ENCODE peak calls at places on chromosomes 3 and 15, in four cellular contexts. Z is H1, U is HCT116, H is K562. M is an unnamed sample.

GRCh38 chr15:49045691-49046112 is 544 bp downstream of the SECISBP2L start:
- DNase-seq in Z (no peak), U (no peak), H (peak), M (peak)

GRCh38 chr3:107794664-107795443 is 272.1 kb downstream of the BBX start:
- DNase-seq in Z (no peak), U (no peak), H (no peak), M (no peak)

GRCh38 chr3:156750191-156750873 is 75.8 kb upstream of the LEKR1 start:
- DNase-seq in Z (no peak), U (no peak), H (no peak), M (no peak)

GRCh38 chr15:98126326-98127090 is 166.0 kb downstream of the ARRDC4 start:
- DNase-seq in Z (no peak), U (no peak), H (no peak), M (no peak)

GRCh38 chr3:13019243-13019701 is 54.0 kb downstream of the IQSEC1 start:
- DNase-seq in Z (peak), U (no peak), H (peak), M (no peak)

GRCh38 chr3:105402287-105402801 is 35.6 kb downstream of the ALCAM start:
- DNase-seq in Z (no peak), U (peak), H (no peak), M (no peak)

GRCh38 chr3:46936733-46937250 is 39.8 kb downstream of the CCDC12 start:
- DNase-seq in Z (no peak), U (no peak), H (no peak), M (no peak)

GRCh38 chr3:110343376-110343775 is 728.2 kb upstream of the NECTIN3 start:
- DNase-seq in Z (no peak), U (peak), H (no peak), M (no peak)

GRCh38 chr15:68080783-68081182 is 26.7 kb downstream of the PIAS1 start:
- DNase-seq in Z (no peak), U (no peak), H (no peak), M (no peak)

GRCh38 chr15:39873978-39874377 is 46.1 kb downstream of the GPR176 start:
- DNase-seq in Z (no peak), U (no peak), H (no peak), M (no peak)

GRCh38 chr3:30681276-30682211 is 75.1 kb downstream of the TGFBR2 start:
- DNase-seq in Z (no peak), U (no peak), H (no peak), M (no peak)

GRCh38 chr15:101522621-101523559 is 33.4 kb upstream of the PCSK6 start:
- DNase-seq in Z (peak), U (no peak), H (no peak), M (no peak)

GRCh38 chr3:159806412-159806811 is 182.2 kb upstream of the IL12A start:
- DNase-seq in Z (no peak), U (no peak), H (no peak), M (no peak)

GRCh38 chr3:128867200-128868125 is 12.0 kb upstream of the ACAD9 start:
- DNase-seq in Z (no peak), U (no peak), H (no peak), M (no peak)

GRCh38 chr3:79154861-79155260 is 612.9 kb downstream of the ROBO1 start:
- DNase-seq in Z (no peak), U (no peak), H (no peak), M (no peak)

GRCh38 chr3:145182196-145182911 is 978.6 kb downstream of the PLOD2 start:
- DNase-seq in Z (no peak), U (no peak), H (no peak), M (no peak)

GRCh38 chr3:99927651-99928390 is 110.2 kb downstream of the CMSS1 start:
- DNase-seq in Z (no peak), U (no peak), H (no peak), M (no peak)

GRCh38 chr3:183193762-183194701 is 31.5 kb upstream of the LAMP3 start:
- DNase-seq in Z (no peak), U (no peak), H (no peak), M (no peak)

GRCh38 chr3:190886945-190887344 is 24.5 kb upstream of the GMNC start:
- DNase-seq in Z (no peak), U (no peak), H (no peak), M (no peak)

GRCh38 chr3:190883141-190883540 is 20.6 kb upstream of the GMNC start:
- DNase-seq in Z (no peak), U (no peak), H (no peak), M (no peak)

DNA sequence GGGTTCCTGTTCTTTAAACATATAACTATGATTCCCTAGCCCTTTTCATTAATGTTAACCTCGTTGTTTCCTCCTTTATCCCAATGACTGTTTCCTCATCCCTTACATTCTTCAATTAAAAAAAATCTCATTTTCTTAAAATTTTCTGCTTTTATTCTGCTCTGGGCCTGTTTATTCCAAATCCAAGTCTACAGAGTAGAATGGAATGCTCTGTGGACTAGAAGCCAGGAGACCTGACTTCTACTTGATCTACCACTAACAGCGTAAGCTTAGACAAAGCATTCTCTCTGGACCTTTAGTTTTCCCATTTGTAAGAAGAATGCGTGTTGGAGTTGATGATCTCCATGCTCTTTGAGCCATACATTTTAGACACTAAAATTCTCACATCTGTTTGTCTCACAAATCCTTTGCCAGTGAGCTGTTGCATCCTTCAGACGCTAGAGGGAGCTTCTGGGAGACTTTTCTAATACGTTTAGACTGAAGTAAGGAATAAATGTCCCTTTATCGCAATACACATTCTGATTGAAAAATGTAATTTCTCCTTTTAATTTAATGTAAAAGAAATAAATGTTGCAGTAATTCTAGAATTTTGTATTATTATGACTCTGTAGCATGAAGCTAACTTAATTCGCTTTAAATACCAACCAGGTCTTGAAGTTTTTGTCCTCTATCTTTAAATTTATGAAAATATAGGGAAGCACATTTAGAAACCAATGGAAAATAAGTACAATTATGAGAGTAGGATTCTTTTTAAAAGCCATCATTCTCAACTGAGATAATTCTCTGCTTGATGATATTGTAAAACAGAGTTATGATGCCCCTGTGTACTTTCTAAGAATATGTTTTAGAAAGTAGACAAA is 21.7 kb upstream of the GMNC start:
- DNase-seq in Z (peak), U (peak), H (peak), M (peak)
- TF ChIP-seq FOSL1 in Z (no peak), U (no peak), H (no peak), M (no peak)

DNA sequence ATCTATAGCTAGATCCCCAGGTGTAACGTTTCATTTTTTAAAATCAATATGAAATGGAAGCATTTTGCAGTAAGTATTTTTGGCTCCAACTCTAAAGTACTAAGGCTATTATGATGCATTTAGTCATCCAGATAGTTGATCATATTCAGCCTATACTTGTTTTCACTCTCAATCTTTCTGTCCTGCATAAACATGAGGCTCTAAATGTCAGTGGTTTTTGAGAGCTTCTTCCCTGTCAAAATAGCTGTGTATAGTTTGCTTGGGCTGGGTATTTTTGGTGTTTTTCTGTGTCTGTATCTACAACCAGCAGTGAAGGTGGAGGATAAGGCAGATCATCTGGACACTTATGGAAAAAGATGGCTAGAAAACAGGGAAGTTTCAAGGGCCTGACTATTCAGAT is 128.0 kb downstream of the LRRN1 start:
- DNase-seq in Z (no peak), U (no peak), H (no peak), M (no peak)
- TF ChIP-seq FOSL1 in Z (no peak), U (no peak), H (no peak), M (no peak)

DNA sequence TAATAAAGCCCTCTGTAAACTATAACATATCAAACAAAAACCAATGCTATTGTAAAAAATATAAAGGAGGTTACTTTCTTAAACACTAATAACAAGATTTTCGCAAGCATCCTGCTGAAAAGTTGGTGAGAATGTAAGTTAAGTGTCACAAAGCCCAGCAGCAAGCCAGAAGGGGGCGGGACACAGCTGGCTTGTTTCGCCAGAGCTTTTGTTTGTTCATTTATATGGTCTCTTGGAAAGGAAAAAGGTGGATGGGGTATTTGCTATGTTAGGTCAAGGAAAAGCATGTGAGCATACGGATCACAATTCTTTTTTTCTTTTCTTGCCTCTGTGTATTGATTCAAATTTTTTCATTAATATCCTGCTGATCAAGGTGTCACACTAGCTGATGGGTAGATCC is 59.9 kb downstream of the HACD2 start:
- DNase-seq in Z (no peak), U (no peak), H (no peak), M (peak)
- TF ChIP-seq FOSL1 in Z (no peak), U (no peak), H (no peak), M (no peak)

GRCh38 chr3:149378420-149379388 is 1.3 kb upstream of the TM4SF1 start:
- DNase-seq in Z (no peak), U (no peak), H (no peak), M (no peak)
- TF ChIP-seq FOSL1 in Z (no peak), U (no peak), H (no peak), M (no peak)

GRCh38 chr3:11583638-11584046 is 60.1 kb downstream of the VGLL4 start:
- DNase-seq in Z (no peak), U (no peak), H (no peak), M (no peak)

GRCh38 chr3:11580645-11581044 is 63.1 kb downstream of the VGLL4 start:
- DNase-seq in Z (no peak), U (no peak), H (no peak), M (no peak)

GRCh38 chr3:11583226-11583625 is 60.5 kb downstream of the VGLL4 start:
- DNase-seq in Z (no peak), U (no peak), H (no peak), M (no peak)

GRCh38 chr3:11582123-11582968 is 61.4 kb downstream of the VGLL4 start:
- DNase-seq in Z (peak), U (no peak), H (no peak), M (no peak)

DNA sequence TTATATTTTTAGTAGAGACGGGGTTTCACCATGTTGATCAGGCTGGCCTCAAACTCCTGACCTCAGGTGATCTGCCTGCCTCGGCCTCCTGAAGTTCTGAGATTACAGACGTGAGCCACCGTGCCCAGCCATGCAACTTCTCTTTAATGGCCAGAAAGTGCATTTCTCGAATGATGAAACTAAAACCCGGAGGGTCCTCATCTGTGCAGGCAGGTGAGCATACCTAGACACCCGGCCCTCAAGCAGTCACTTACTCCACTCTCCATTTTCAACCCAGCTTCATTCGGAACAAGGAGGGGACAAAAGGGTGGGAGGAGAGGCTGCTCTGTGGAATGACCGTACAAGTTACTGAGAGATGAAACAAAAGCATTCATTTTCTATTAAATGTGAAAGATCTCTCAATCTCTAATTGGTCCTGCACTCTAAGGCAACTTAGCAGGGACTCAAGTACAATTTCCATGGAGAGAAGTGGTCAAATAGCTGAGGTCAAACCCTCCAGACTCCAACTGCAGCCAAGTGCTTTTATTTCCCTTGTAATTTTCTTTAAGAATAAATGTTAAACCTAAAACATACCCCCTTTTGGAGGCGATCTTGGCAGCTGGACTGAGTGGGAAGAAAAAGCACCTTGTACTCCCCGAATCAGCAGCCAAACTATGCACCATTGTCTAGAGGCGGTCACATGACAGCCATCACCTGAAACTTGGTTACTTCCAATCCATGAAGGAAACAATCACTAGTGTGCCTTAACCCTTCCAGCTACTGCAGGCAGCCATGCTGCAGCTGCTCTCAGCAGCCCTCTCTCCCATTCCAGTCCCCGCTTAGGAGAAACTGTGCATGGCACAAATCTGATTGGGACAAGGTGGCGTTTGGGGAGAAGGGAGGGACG is 62.2 kb downstream of the VGLL4 start:
- DNase-seq in Z (no peak), U (no peak), H (no peak), M (no peak)
- TF ChIP-seq FOSL1 in Z (no peak), U (no peak), H (no peak), M (no peak)

GRCh38 chr3:59998040-59998439 is 948.2 kb upstream of the CFAP20DC start:
- DNase-seq in Z (no peak), U (no peak), H (peak), M (no peak)
- TF ChIP-seq FOSL1 in Z (no peak), U (no peak), H (no peak), M (no peak)

GRCh38 chr3:121803921-121804320 is 30.9 kb downstream of the IQCB1 start:
- DNase-seq in Z (no peak), U (no peak), H (no peak), M (no peak)
- TF ChIP-seq FOSL1 in Z (no peak), U (no peak), H (no peak), M (no peak)

GRCh38 chr15:88932875-88933330 is 19.7 kb upstream of the MFGE8 start:
- DNase-seq in Z (peak), U (no peak), H (no peak), M (no peak)

GRCh38 chr15:88932271-88932874 is 19.2 kb upstream of the MFGE8 start:
- DNase-seq in Z (peak), U (no peak), H (no peak), M (peak)

DNA sequence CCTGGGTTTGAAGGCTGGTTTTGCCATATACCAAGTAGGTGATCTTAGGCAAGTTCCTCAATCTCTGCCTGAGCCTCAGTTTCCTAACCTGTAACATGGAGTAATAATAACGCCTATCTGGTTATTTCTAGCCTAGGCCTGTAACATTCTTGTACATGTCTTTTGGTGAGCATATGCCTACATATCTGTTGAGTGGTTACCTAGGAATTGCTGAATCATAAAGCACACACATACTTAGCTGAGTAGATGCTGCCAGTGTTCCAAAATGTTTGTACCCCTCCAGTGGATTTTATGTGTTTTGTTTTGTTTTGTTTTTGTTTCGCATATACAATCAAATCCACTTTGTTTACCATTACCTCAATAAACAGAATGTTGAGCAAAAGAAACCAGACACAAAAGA is 17.4 kb upstream of the MFGE8 start:
- DNase-seq in Z (no peak), U (no peak), H (no peak), M (no peak)
- TF ChIP-seq FOSL1 in Z (no peak), U (no peak), H (no peak), M (no peak)

DNA sequence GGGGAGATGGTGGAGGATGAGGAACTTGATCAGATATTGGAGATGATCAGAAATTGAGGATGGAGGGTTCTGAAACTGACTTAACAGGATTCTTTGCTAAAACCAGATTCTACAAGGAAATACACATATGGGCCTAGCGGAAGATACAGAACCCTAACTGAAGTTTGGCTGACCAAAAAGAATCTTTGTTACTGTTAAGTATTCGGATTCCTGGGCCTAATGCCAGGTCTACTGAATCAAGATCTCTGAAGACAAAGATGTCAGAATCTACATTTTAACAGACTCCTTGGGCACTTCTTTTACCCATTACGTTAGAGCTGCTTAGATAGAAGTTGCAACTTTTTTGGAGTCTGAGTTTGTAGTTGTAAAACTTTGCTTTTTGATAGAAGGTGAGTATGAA is 137.7 kb downstream of the FNDC3B start:
- DNase-seq in Z (no peak), U (no peak), H (no peak), M (no peak)
- TF ChIP-seq FOSL1 in Z (no peak), U (no peak), H (no peak), M (no peak)